ENCODE peak calls at places on chromosomes 13 and 19, in four cellular contexts. C, Q, H and O are unnamed samples.

GRCh38 chr13:71590654-71591148 is 276.3 kb downstream of the DACH1 start:
- DNase-seq in C (no peak), Q (no peak), H (no peak), O (no peak)

GRCh38 chr13:98746968-98747367 is 5.5 kb downstream of the SLC15A1 start:
- DNase-seq in C (no peak), Q (no peak), H (no peak), O (peak; percentile 36)

GRCh38 chr13:106570354-106570822 is 2.5 kb upstream of the ARGLU1 start:
- DNase-seq in C (peak; percentile 83), Q (peak; percentile 80), H (peak; percentile 68), O (peak; percentile 46)

GRCh38 chr19:17394891-17395415 is 957 bp upstream of the CCDC194 start:
- DNase-seq in C (no peak), Q (peak; percentile 58), H (peak; percentile 27), O (peak; percentile 57)

GRCh38 chr19:28878862-28879566 is 333.9 kb downstream of the UQCRFS1 start:
- DNase-seq in C (peak; percentile 74), Q (peak; percentile 77), H (peak; percentile 69), O (peak; percentile 58)

GRCh38 chr13:112254061-112254818 is 121.9 kb upstream of the SPACA7 start:
- DNase-seq in C (no peak), Q (no peak), H (no peak), O (no peak)

GRCh38 chr13:33723365-33723764 is 94.6 kb upstream of the RFC3 start:
- DNase-seq in C (no peak), Q (no peak), H (no peak), O (no peak)

GRCh38 chr19:19539738-19540703 is 2.0 kb downstream of the CILP2 start:
- DNase-seq in C (peak; percentile 38), Q (peak; percentile 69), H (peak; percentile 72), O (peak; percentile 72)

GRCh38 chr13:28099396-28100148 is 804 bp downstream of the FLT3 start:
- DNase-seq in C (no peak), Q (no peak), H (no peak), O (no peak)

GRCh38 chr19:48393196-48393558 is 291 bp upstream of the GRIN2D start:
- DNase-seq in C (no peak), Q (no peak), H (no peak), O (no peak)

GRCh38 chr13:21012841-21013681 is 48.3 kb downstream of the LATS2 start:
- DNase-seq in C (peak; percentile 49), Q (no peak), H (no peak), O (no peak)

GRCh38 chr13:39245688-39246087 is 207.4 kb downstream of the NHLRC3 start:
- DNase-seq in C (no peak), Q (no peak), H (no peak), O (no peak)

GRCh38 chr19:45100797-45101196 is 7.8 kb downstream of the PPP1R37 start:
- DNase-seq in C (no peak), Q (no peak), H (no peak), O (no peak)

GRCh38 chr13:76937416-76937815 is 10.9 kb upstream of the ACOD1 start:
- DNase-seq in C (no peak), Q (no peak), H (no peak), O (no peak)

GRCh38 chr13:107644136-107644535 is 571.2 kb downstream of the LIG4 start:
- DNase-seq in C (no peak), Q (no peak), H (no peak), O (no peak)

GRCh38 chr19:58248886-58249285 is 20.2 kb downstream of the ZNF544 start:
- DNase-seq in C (no peak), Q (no peak), H (no peak), O (no peak)

GRCh38 chr13:23748109-23748508 is 141.1 kb downstream of the MIPEP start:
- DNase-seq in C (no peak), Q (no peak), H (no peak), O (no peak)

GRCh38 chr13:48235100-48235813 is 2.3 kb downstream of the ITM2B start:
- DNase-seq in C (peak; percentile 56), Q (peak; percentile 53), H (peak; percentile 63), O (peak; percentile 28)

GRCh38 chr19:50798116-50798942 is 8.1 kb downstream of the ACP4 start:
- DNase-seq in C (no peak), Q (no peak), H (no peak), O (no peak)

GRCh38 chr19:17103177-17103576 is 27.6 kb downstream of the MYO9B start:
- DNase-seq in C (no peak), Q (peak; percentile 34), H (no peak), O (peak; percentile 36)

GRCh38 chr13:111484129-111484925 is 163.9 kb downstream of the TEX29 start:
- DNase-seq in C (no peak), Q (peak; percentile 17), H (no peak), O (no peak)

GRCh38 chr19:29017788-29018187 is 195.2 kb downstream of the UQCRFS1 start:
- DNase-seq in C (no peak), Q (no peak), H (no peak), O (no peak)

GRCh38 chr13:38686635-38687245 is at the start of gene FREM2:
- DNase-seq in C (peak; percentile 61), Q (peak; percentile 57), H (peak; percentile 94), O (peak; percentile 33)

GRCh38 chr13:112729408-112729807 is 39.6 kb downstream of the ATP11A start:
- DNase-seq in C (no peak), Q (peak; percentile 16), H (no peak), O (no peak)

GRCh38 chr13:91406619-91407018 is 8.2 kb downstream of the GPC5 start:
- DNase-seq in C (no peak), Q (no peak), H (no peak), O (no peak)

GRCh38 chr13:44576396-44577235 is 486 bp upstream of the TSC22D1 start:
- DNase-seq in C (peak; percentile 19), Q (peak; percentile 34), H (peak; percentile 21), O (peak; percentile 19)

GRCh38 chr19:39155114-39155700 is 29.6 kb downstream of the PAK4 start:
- DNase-seq in C (no peak), Q (no peak), H (no peak), O (no peak)

GRCh38 chr13:113171250-113172125 is 13.0 kb downstream of the PROZ start:
- DNase-seq in C (no peak), Q (no peak), H (peak; percentile 63), O (no peak)

GRCh38 chr19:16328824-16329482 is 4.3 kb downstream of the KLF2 start:
- DNase-seq in C (no peak), Q (no peak), H (no peak), O (no peak)

GRCh38 chr19:55671054-55671378 is 4.0 kb upstream of the EPN1 start:
- DNase-seq in C (no peak), Q (no peak), H (no peak), O (no peak)

GRCh38 chr13:99199541-99200432 is 867 bp upstream of the UBAC2 start:
- DNase-seq in C (no peak), Q (no peak), H (no peak), O (no peak)

GRCh38 chr13:77979721-77980377 is 61.2 kb upstream of the EDNRB start:
- DNase-seq in C (no peak), Q (no peak), H (no peak), O (no peak)

GRCh38 chr19:18436651-18437478 is 1.1 kb downstream of the ISYNA1 start:
- DNase-seq in C (peak; percentile 83), Q (peak; percentile 75), H (peak; percentile 86), O (peak; percentile 86)

GRCh38 chr19:11506101-11506555 is 489 bp upstream of the ZNF653 start:
- DNase-seq in C (no peak), Q (no peak), H (no peak), O (no peak)

GRCh38 chr13:40389081-40389641 is 277.3 kb downstream of the FOXO1 start:
- DNase-seq in C (no peak), Q (no peak), H (no peak), O (no peak)
- TF ChIP-seq POLR2A in C (no peak), Q (no peak), H (no peak), O (no peak)

GRCh38 chr19:33306191-33306590 is 3.9 kb upstream of the CEBPA start:
- DNase-seq in C (no peak), Q (no peak), H (no peak), O (no peak)

GRCh38 chr19:33304760-33305647 is 2.7 kb upstream of the CEBPA start:
- DNase-seq in C (peak; percentile 42), Q (peak; percentile 77), H (peak; percentile 40), O (peak; percentile 80)

GRCh38 chr19:33303791-33304759 is 1.7 kb upstream of the CEBPA start:
- DNase-seq in C (peak; percentile 38), Q (peak; percentile 56), H (peak; percentile 56), O (peak; percentile 31)

GRCh38 chr19:33309826-33310225 is 7.5 kb upstream of the CEBPA start:
- DNase-seq in C (no peak), Q (no peak), H (no peak), O (no peak)

DNA sequence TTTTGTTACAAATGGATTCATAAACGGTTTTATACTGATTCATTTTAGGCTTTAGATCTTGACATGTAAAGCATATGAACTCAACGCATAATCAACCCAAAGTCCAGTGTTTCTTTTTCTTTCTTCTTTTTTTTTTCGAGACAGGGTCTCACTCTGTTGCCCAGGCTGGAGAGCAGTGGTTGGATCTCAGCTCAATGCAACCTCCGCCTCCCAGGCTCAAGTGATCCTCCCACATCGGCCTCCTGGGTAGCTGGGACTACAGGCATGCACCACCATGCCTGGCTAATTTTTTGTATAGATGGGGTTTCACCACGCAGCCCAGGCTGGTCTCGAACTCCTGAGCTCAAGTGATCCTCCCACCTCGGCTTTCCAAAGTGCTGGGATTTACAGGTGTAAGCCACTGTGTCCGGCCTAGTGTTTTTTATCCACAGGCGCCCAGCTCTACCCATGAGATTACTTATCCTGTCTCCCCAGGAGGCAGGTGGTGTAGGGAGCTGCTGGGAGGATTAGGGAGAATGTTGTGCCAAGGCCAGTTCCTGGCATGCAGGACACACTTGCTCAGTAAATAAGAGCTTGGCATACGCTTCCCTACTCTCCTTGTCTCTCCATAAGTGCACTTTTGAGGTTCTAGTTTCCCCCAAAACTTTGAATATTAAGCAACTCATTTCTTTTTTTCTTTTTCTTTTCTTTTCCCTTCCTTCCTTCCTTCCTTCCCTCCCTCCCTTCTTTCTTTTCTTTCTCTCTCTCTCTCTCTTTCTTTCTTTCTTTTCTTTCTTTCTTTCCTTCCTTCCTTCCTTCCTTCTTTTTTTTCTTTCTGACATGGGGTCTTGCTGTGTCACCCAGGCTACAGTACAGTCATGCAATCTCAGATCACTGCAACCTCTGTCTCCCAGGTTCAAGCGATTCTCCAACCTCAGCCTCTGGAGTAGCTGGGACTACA is 4.8 kb upstream of the CEBPA start:
- DNase-seq in C (peak; percentile 82), Q (peak; percentile 81), H (peak; percentile 69), O (peak; percentile 33)
- TF ChIP-seq POLR2A in C (no peak), Q (no peak), H (no peak), O (no peak)

DNA sequence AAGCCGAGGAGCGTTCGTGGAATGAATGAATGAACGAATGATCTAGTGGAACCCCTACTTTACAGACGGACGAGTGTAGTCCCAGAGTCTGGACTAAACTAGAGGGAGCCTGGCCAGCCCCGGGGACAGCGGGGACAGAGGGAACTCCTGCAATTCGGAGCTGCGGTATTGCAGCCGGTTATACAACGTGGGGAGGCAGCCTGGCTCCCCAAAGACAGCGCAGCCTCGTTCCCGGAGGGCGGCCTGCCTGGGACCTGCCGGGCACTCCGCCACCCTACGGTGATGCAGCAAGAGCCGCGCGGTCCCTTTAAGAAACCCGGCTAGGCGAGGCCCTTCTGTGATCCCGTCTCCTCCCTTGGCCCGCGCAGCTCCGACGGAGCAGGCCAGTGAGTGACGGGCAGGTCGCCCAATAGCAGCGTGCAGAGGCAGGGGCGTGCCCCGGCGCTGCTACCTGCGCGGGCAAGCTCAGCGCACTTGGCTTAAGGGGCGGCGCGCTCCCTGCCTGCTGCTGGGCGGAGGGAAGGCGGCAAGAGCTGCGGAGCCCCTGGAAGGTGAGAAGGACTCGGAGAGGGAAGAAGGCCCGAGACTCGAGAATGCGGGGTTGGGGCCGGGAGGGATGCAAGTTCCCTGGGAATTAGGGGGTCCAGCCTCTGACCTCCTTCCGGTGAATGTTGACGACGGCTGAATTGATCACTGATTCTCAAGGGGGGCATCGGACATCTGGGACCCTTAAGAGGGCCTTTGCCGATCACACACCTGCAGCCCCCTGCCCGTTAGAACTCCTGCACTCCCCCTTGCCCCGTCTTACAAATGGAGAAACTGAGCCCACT is at the start of gene ABCA7:
- DNase-seq in C (peak; percentile 100), Q (peak; percentile 100), H (peak; percentile 99), O (peak; percentile 99)
- TF ChIP-seq POLR2A in C (peak; percentile 81), Q (no peak), H (peak; percentile 22), O (peak; percentile 81)

GRCh38 chr19:34733266-34733825 is 697 bp upstream of the ZNF181 start:
- DNase-seq in C (no peak), Q (no peak), H (peak; percentile 55), O (no peak)
- TF ChIP-seq POLR2A in C (peak; percentile 91), Q (no peak), H (no peak), O (peak; percentile 30)